ENCODE peak calls at places on chromosome 2, in five cellular contexts. R, W, U, C and X are unnamed samples. For H3K27me3, the result is how much of the 10 kb centered on the place peaks cover.

GRCh38 chr2:25483584-25484266 is 142.0 kb upstream of the DNMT3A start:
- DNase-seq in R (no peak), W (no peak), U (no peak), C (no peak), X (no peak)

GRCh38 chr2:208531361-208531760 is 124.8 kb downstream of the PTH2R start:
- DNase-seq in R (no peak), W (no peak), U (no peak), C (no peak), X (no peak)

GRCh38 chr2:150357770-150358467 is 129.5 kb downstream of the RND3 start:
- DNase-seq in R (no peak), W (no peak), U (no peak), C (no peak), X (no peak)

GRCh38 chr2:32925976-32926707 is 20.6 kb upstream of the LTBP1 start:
- DNase-seq in R (no peak), W (no peak), U (no peak), C (no peak), X (no peak)

GRCh38 chr2:123073371-123073770 is 951.7 kb upstream of the CNTNAP5 start:
- DNase-seq in R (no peak), W (no peak), U (no peak), C (no peak), X (no peak)

GRCh38 chr2:169137924-169138323 is 68.6 kb downstream of the DHRS9 start:
- DNase-seq in R (no peak), W (no peak), U (no peak), C (no peak), X (no peak)

GRCh38 chr2:232534940-232535735 is 4.4 kb upstream of the CHRNG start:
- DNase-seq in R (no peak), W (no peak), U (peak), C (no peak), X (no peak)

GRCh38 chr2:66110071-66110470 is 324.9 kb upstream of the MEIS1 start:
- DNase-seq in R (no peak), W (no peak), U (no peak), C (no peak), X (no peak)

GRCh38 chr2:47950340-47951280 is 44.3 kb upstream of the FBXO11 start:
- DNase-seq in R (no peak), W (no peak), U (no peak), C (no peak), X (no peak)

GRCh38 chr2:37456479-37456878 is 112.0 kb downstream of the QPCT start:
- DNase-seq in R (no peak), W (no peak), U (peak), C (peak), X (no peak)

GRCh38 chr2:119178811-119179601 is 20.5 kb upstream of the C1QL2 start:
- DNase-seq in R (no peak), W (peak), U (no peak), C (no peak), X (no peak)

GRCh38 chr2:189522435-189523151 is 58.0 kb downstream of the SLC40A1 start:
- DNase-seq in R (no peak), W (no peak), U (no peak), C (no peak), X (no peak)

GRCh38 chr2:1282552-1282951 is 130.7 kb upstream of the TPO start:
- DNase-seq in R (peak), W (no peak), U (no peak), C (no peak), X (peak)

GRCh38 chr2:102336502-102336945 is 19.1 kb upstream of the IL18R1 start:
- DNase-seq in R (no peak), W (no peak), U (no peak), C (peak), X (no peak)

GRCh38 chr2:95179451-95179850 is 13.8 kb downstream of the ZNF2 start:
- DNase-seq in R (no peak), W (no peak), U (no peak), C (no peak), X (peak)

GRCh38 chr2:50181212-50181611 is 850.7 kb downstream of the NRXN1 start:
- DNase-seq in R (no peak), W (no peak), U (no peak), C (no peak), X (no peak)

GRCh38 chr2:228735697-228736096 is 535.4 kb downstream of the PID1 start:
- DNase-seq in R (no peak), W (no peak), U (no peak), C (no peak), X (no peak)

GRCh38 chr2:179455824-179456223 is 191.2 kb upstream of the SESTD1 start:
- DNase-seq in R (no peak), W (no peak), U (no peak), C (no peak), X (no peak)

GRCh38 chr2:213238753-213239591 is 45.3 kb upstream of the SPAG16 start:
- DNase-seq in R (no peak), W (peak), U (no peak), C (peak), X (peak)

GRCh38 chr2:101149241-101150192 is 1.7 kb downstream of the TBC1D8 start:
- DNase-seq in R (no peak), W (peak), U (no peak), C (peak), X (peak)

GRCh38 chr2:226661789-226662545 is 137.7 kb downstream of the IRS1 start:
- DNase-seq in R (no peak), W (peak), U (no peak), C (no peak), X (peak)

GRCh38 chr2:227766361-227766883 is 20.7 kb downstream of the SCYGR8 start:
- DNase-seq in R (peak), W (peak), U (peak), C (peak), X (peak)

GRCh38 chr2:63272560-63272959 is 221.9 kb downstream of the OTX1 start:
- DNase-seq in R (no peak), W (no peak), U (no peak), C (no peak), X (no peak)

GRCh38 chr2:96816127-96816835 is at the start of gene CNNM3:
- DNase-seq in R (peak), W (peak), U (peak), C (peak), X (peak)
- TF ChIP-seq POLR2A in R (peak), W (peak), U (peak), C (peak), X (peak)

DNA sequence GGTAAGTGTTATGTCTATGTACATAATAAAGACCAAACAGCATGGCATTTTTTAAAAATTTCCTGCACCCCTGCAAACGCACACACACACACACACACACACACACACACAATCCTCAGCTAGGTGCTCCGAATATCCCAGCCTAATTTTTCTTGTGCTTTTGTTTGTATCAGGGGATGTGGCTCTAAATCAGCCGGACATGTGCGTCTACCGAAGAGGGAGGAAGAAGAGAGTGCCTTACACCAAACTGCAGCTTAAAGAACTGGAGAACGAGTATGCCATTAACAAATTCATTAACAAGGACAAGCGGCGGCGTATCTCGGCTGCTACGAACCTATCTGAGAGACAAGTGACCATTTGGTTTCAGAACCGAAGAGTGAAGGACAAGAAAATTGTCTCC is 1.8 kb downstream of the HOXD13 start:
- DNase-seq in R (no peak), W (no peak), U (no peak), C (no peak), X (no peak)
- H3K27ac ChIP-seq in R (no peak), W (no peak), U (no peak), C (no peak), X (no peak)

GRCh38 chr2:55883829-55884228 is 39.8 kb downstream of the EFEMP1 start:
- DNase-seq in R (no peak), W (no peak), U (no peak), C (no peak), X (no peak)
- H3K27me3 ChIP-seq in R (under half), W (under half), U (under half), C (under half), X (under half)

DNA sequence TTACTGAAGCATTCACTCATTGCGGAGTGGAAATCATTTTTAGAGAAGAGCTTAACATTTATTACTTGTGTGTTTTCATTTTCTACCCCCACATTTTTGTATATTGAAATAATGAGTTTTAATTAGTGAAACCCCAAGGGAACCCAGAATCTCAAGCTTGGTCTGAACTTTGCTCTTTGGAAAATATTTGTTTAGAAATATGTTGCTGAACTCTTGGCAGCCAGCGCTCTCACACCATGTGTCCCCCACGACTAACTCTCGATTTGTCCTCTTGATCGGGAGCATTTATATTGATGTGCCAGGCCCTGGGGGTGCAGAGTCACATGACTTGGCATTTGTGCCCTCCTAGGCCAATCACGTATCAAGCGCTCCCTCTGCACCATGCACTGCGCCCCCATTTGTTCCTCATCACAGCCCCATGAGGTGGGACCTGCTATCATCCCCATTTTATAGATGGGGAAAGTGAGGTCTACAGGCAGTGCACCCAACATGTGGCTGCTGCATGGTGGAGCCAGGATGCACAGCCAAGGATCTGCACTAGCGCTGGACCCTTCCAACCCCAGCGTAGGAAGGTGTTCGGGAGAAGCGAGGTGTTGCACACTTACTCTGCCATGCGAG is 149.7 kb downstream of the NCK2 start:
- DNase-seq in R (no peak), W (no peak), U (no peak), C (no peak), X (no peak)
- TF ChIP-seq POLR2A in R (no peak), W (no peak), U (no peak), C (no peak), X (no peak)

GRCh38 chr2:219688560-219689445 is 61.4 kb downstream of the SLC4A3 start:
- DNase-seq in R (no peak), W (no peak), U (no peak), C (no peak), X (no peak)
- H3K27ac ChIP-seq in R (no peak), W (no peak), U (no peak), C (no peak), X (peak)

GRCh38 chr2:109098251-109098920 is 30.6 kb upstream of the SH3RF3 start:
- DNase-seq in R (no peak), W (no peak), U (no peak), C (peak), X (no peak)

GRCh38 chr2:109094144-109094543 is 34.9 kb upstream of the SH3RF3 start:
- DNase-seq in R (no peak), W (no peak), U (no peak), C (no peak), X (no peak)

GRCh38 chr2:109103286-109103685 is 25.7 kb upstream of the SH3RF3 start:
- DNase-seq in R (no peak), W (no peak), U (no peak), C (no peak), X (no peak)

GRCh38 chr2:109102588-109103233 is 26.3 kb upstream of the SH3RF3 start:
- DNase-seq in R (no peak), W (no peak), U (no peak), C (no peak), X (no peak)

DNA sequence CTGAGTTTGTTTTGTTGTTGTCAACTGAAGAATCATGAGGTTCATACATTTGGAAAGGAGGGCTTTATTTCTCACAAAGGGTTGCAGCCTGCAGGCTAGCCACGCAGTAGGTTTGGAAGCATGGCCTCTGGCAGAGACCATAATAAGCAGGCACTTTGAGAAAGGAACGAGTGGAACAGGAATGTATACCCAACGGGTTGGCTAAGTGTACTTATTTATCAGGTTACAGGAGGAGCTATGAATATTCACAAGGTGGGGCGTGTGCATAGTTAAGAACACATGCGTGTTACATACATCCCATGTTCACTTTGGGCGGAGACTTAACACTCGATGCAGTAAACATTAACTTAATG is 30.1 kb upstream of the SH3RF3 start:
- DNase-seq in R (no peak), W (no peak), U (no peak), C (no peak), X (no peak)
- H3K27me3 ChIP-seq in R (under half), W (under half), U (under half), C (under half), X (under half)

GRCh38 chr2:72140621-72140960 is 7.1 kb downstream of the CYP26B1 start:
- DNase-seq in R (no peak), W (peak), U (no peak), C (no peak), X (no peak)

GRCh38 chr2:72138921-72139381 is 8.7 kb downstream of the CYP26B1 start:
- DNase-seq in R (no peak), W (no peak), U (peak), C (no peak), X (no peak)

GRCh38 chr2:72139471-72139870 is 8.2 kb downstream of the CYP26B1 start:
- DNase-seq in R (no peak), W (peak), U (peak), C (no peak), X (no peak)

GRCh38 chr2:72141032-72141645 is 6.5 kb downstream of the CYP26B1 start:
- DNase-seq in R (no peak), W (peak), U (peak), C (no peak), X (peak)

GRCh38 chr2:72139871-72140620 is 7.6 kb downstream of the CYP26B1 start:
- DNase-seq in R (no peak), W (peak), U (peak), C (no peak), X (peak)
- TF ChIP-seq POLR2A in R (no peak), W (no peak), U (no peak), C (no peak), X (no peak)

GRCh38 chr2:233764264-233764663 is 4.2 kb downstream of the UGT1A1 start:
- DNase-seq in R (no peak), W (no peak), U (no peak), C (no peak), X (no peak)

GRCh38 chr2:233766416-233766815 is 6.3 kb downstream of the UGT1A1 start:
- DNase-seq in R (no peak), W (no peak), U (no peak), C (no peak), X (no peak)

GRCh38 chr2:233769260-233769659 is 8.9 kb upstream of the MROH2A start:
- DNase-seq in R (no peak), W (no peak), U (no peak), C (no peak), X (no peak)

GRCh38 chr2:233761040-233761769 is 1.1 kb downstream of the UGT1A1 start:
- DNase-seq in R (no peak), W (no peak), U (no peak), C (no peak), X (no peak)

DNA sequence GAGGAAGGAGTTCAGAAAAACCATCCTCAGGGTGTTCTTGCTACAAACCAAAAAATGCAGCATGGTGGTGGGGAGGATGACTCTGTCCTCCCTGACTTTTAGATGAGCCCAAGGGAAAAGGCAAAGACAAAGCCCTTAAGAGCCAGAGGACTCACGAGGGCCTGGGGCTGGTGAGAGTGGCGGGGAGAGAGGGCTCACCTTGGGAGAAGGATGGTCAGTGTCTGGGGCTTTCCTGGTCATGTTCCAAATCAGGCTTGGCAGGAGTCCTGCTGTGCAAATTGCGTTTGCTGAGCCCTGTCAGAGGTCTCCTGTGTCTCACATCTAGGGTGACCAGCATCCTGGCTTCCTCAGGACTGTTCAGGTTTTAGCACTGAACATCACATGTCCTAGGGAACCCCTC is 4.7 kb downstream of the UGT1A1 start:
- DNase-seq in R (no peak), W (no peak), U (no peak), C (no peak), X (no peak)
- H3K27ac ChIP-seq in R (no peak), W (no peak), U (no peak), C (no peak), X (no peak)

GRCh38 chr2:110732422-110733413 is at the start of gene ACOXL:
- DNase-seq in R (peak), W (peak), U (peak), C (no peak), X (no peak)
- H3K27me3 ChIP-seq in R (under half), W (under half), U (half or more), C (half or more), X (half or more)